ENCODE peak calls at places on chromosome 6, in five cellular contexts. M is transverse colon, N is GM23248, H is iPS DF 6.9, B is SJSA1. L is an unnamed sample. For H3K4me1 and H3K9me3, the result is how much of the 10 kb centered on the place peaks cover.

GRCh38 chr6:109009761-109010612 is 84.7 kb downstream of the SESN1 start:
- DNase-seq in M (no peak), N (no peak), H (no peak), B (no peak), L (no peak)

GRCh38 chr6:15874821-15875220 is 212.0 kb upstream of the DTNBP1 start:
- DNase-seq in M (no peak), N (peak), H (no peak), B (no peak), L (no peak)

GRCh38 chr6:34414999-34415858 is 10.6 kb downstream of the RPS10 start:
- DNase-seq in M (peak), N (peak), H (no peak), B (no peak), L (no peak)

GRCh38 chr6:6057442-6058053 is 50.8 kb upstream of the NRN1 start:
- DNase-seq in M (no peak), N (peak), H (peak), B (no peak), L (peak)

GRCh38 chr6:17291778-17292177 is 10.6 kb downstream of the RBM24 start:
- DNase-seq in M (no peak), N (no peak), H (no peak), B (no peak), L (no peak)

GRCh38 chr6:68226460-68226859 is 408.6 kb upstream of the ADGRB3 start:
- DNase-seq in M (no peak), N (no peak), H (no peak), B (no peak), L (no peak)

GRCh38 chr6:35124356-35124755 is 16.8 kb downstream of the TCP11 start:
- DNase-seq in M (no peak), N (no peak), H (no peak), B (no peak), L (no peak)

GRCh38 chr6:13065596-13065995 is 262.7 kb downstream of the TBC1D7 start:
- DNase-seq in M (no peak), N (peak), H (no peak), B (no peak), L (no peak)

GRCh38 chr6:114271405-114271804 is 71.4 kb downstream of the HS3ST5 start:
- DNase-seq in M (no peak), N (no peak), H (no peak), B (no peak), L (no peak)

DNA sequence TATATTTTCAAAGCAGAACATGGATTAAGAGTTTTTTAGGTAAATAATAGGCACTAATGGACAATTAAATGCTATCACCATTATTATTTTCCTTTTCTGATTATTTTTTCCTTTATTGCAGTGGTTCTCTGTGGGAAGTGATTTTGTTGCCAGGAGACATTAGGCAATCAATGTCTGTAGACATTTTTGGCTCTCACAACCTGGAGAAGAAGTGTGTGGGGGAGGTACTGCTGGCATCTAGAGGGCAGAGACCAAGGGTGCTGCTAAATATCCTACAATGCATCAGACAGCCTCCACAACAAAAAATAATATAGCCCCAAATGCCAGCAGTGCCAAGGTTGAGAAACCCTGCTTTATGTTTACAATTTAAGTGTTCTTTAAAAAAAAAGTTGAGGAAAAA is 8.3 kb downstream of the IFNGR1 start:
- DNase-seq in M (no peak), N (peak), H (no peak), B (no peak), L (no peak)
- H3K4me1 ChIP-seq in M (under half), N (under half), H (under half), B (under half), L (under half)

GRCh38 chr6:167396659-167397490 is 72.0 kb downstream of the TTLL2 start:
- DNase-seq in M (no peak), N (no peak), H (no peak), B (no peak), L (no peak)
- H3K9me3 ChIP-seq in M (under half), N (under half), H (under half), B (under half), L (under half)

DNA sequence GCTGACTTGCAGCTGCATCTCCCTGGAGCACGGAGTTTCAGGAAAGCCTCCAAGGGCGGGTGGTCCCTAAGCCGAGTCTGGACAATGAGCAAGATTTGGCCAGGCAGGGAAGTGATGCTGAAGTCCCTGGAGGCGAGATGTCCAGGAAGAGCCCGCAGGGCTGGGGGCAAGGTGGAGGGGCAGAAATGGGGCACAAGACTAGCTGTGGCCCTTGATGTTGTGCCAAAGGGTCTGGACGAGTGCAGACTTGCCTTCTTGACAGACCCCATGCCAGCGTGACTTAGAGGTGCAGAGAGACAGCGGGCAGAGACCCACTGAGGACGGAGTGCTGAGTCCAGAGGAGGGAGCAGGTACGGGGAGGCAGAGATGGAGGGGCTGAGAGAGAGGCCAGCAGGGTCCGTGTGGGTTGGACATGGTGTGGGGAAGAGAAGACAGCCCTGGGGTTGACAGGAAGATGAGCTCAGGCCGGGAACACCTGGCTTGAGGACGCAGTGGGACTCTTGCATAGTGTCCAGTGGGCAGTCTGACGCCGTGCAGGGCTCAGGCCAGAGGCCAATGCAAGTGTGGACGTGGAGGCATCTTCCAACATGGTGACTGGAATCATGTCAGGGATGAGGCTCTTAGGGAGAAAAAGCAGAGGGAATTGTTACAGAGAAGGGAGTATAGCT is 8.7 kb downstream of the UNC93A start:
- DNase-seq in M (no peak), N (no peak), H (no peak), B (no peak), L (no peak)
- H3K4me1 ChIP-seq in M (under half), N (under half), H (under half), B (under half), L (under half)

GRCh38 chr6:380234-381218 is 11.0 kb upstream of the IRF4 start:
- DNase-seq in M (no peak), N (no peak), H (no peak), B (peak), L (no peak)
- H3K9me3 ChIP-seq in M (under half), N (under half), H (under half), B (under half), L (under half)

GRCh38 chr6:31834367-31834703 is 6.8 kb downstream of the HSPA1B start:
- DNase-seq in M (peak), N (peak), H (no peak), B (peak), L (no peak)

GRCh38 chr6:31837612-31838553 is 10.3 kb downstream of the HSPA1B start:
- DNase-seq in M (no peak), N (peak), H (no peak), B (no peak), L (no peak)

GRCh38 chr6:31836676-31837611 is 9.4 kb downstream of the HSPA1B start:
- DNase-seq in M (peak), N (peak), H (no peak), B (no peak), L (no peak)

GRCh38 chr6:31834704-31835375 is 7.3 kb downstream of the HSPA1B start:
- DNase-seq in M (peak), N (peak), H (no peak), B (peak), L (no peak)

GRCh38 chr6:31836036-31836675 is 8.6 kb downstream of the HSPA1B start:
- DNase-seq in M (no peak), N (peak), H (no peak), B (no peak), L (no peak)
- H3K4me1 ChIP-seq in M (half or more), N (under half), H (under half), B (under half), L (under half)

GRCh38 chr6:76381612-76382011 is 309.1 kb upstream of the IMPG1 start:
- DNase-seq in M (no peak), N (no peak), H (peak), B (no peak), L (no peak)
- H3K9me3 ChIP-seq in M (under half), N (under half), H (under half), B (under half), L (under half)

GRCh38 chr6:56802570-56802969 is 152.3 kb upstream of the BEND6 start:
- DNase-seq in M (no peak), N (peak), H (no peak), B (peak), L (no peak)
- H3K4me1 ChIP-seq in M (under half), N (half or more), H (under half), B (under half), L (under half)

DNA sequence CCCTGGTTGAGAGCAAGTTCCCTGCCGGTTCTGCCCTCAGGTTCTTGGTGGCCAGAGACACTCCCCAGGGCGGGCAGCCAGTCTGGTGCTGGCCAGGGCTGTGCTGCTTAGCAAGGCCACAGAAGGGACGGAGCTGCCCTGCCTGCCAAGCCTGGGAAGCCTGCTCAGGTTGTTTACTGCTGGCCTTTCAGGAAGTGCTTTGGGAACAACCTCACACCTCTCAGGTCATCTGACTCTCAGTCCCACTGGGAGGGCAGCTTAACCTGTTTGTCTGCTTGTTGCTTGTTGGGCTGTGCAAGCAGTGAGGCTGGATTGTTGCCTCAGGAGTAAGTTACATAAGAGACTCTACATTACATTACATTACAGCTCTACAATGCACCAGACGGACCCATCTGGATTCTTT is 75.8 kb upstream of the AFDN start:
- DNase-seq in M (peak), N (no peak), H (peak), B (no peak), L (no peak)
- H3K9me3 ChIP-seq in M (under half), N (under half), H (under half), B (under half), L (under half)

GRCh38 chr6:42419490-42420280 is 32.0 kb downstream of the TRERF1 start:
- DNase-seq in M (no peak), N (no peak), H (no peak), B (no peak), L (no peak)
- H3K4me1 ChIP-seq in M (under half), N (under half), H (under half), B (under half), L (under half)

DNA sequence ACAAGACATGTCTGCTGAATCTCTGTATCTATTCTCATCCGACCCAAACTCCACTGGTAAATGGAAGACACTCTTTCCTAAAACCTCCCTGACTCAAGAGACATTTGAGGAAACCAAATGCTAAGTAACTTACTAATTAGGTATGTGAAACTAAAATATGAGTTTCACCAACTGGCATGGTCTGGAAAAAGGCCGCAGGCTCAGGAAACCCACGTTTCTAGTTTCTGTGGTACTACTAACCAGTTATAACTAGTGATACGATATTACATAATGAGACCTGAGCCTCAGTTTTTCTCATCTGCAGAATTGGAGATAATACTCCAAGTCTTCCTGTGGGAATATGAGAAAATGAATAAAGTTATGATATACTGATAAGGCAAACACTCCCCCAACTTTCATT is 39.9 kb downstream of the ZNF391 start:
- DNase-seq in M (no peak), N (no peak), H (no peak), B (no peak), L (no peak)
- H3K9me3 ChIP-seq in M (under half), N (under half), H (under half), B (under half), L (under half)